ENCODE peak calls at places on chromosomes 16 and 17, in five cellular contexts. L is mammary epithelial cell, Y is Calu3, X is testis, C is GM06990. I is an unnamed sample.
A peak's percentile ranks its signal among the peaks of the same experiment; 100 is the strongest.

GRCh38 chr16:83470406-83470805 is 337.4 kb upstream of the HSBP1 start:
- DNase-seq in L (no peak), C (no peak), X (no peak), Y (no peak), I (no peak)

GRCh38 chr17:14926526-14927122 is 338.5 kb downstream of the PMP22 start:
- DNase-seq in C (no peak), Y (peak; percentile 51), L (peak; percentile 40), X (peak; percentile 74), I (peak; percentile 63)

GRCh38 chr17:43570518-43570928 is 24.4 kb upstream of the ETV4 start:
- DNase-seq in X (no peak), L (peak; percentile 95), Y (no peak), C (no peak), I (no peak)

GRCh38 chr16:85361441-85362118 is 249.3 kb upstream of the CIBAR2 start:
- DNase-seq in Y (no peak), X (peak; percentile 90), C (no peak), L (no peak), I (no peak)

GRCh38 chr17:1153795-1154546 is 25.8 kb downstream of the ABR start:
- DNase-seq in C (no peak), L (peak; percentile 19), X (peak; percentile 76), Y (no peak), I (no peak)

GRCh38 chr17:77909236-77909635 is 49.3 kb upstream of the TNRC6C start:
- DNase-seq in L (no peak), Y (no peak), C (no peak), X (peak; percentile 69), I (no peak)

GRCh38 chr16:84115919-84116719 is 623 bp downstream of the MBTPS1 start:
- DNase-seq in C (no peak), Y (no peak), X (peak; percentile 73), L (peak; percentile 44), I (peak; percentile 73)

GRCh38 chr17:17051380-17051779 is 9.1 kb downstream of the MPRIP start:
- DNase-seq in Y (no peak), C (no peak), X (no peak), L (no peak), I (no peak)

GRCh38 chr16:88976359-88977027 is 514 bp downstream of the CBFA2T3 start:
- DNase-seq in Y (no peak), C (no peak), L (no peak), X (no peak), I (no peak)
- TF ChIP-seq CTCF in Y (no peak), C (no peak), L (no peak), X (no peak), I (no peak)

GRCh38 chr17:40364906-40365305 is 369 bp upstream of the GJD3 start:
- DNase-seq in X (no peak), C (no peak), L (no peak), Y (no peak), I (no peak)

GRCh38 chr17:40363480-40363838 is 1.1 kb downstream of the GJD3 start:
- DNase-seq in L (no peak), X (no peak), Y (no peak), C (no peak), I (no peak)

GRCh38 chr17:40366861-40367518 is 2.5 kb upstream of the GJD3 start:
- DNase-seq in X (no peak), Y (no peak), L (no peak), C (no peak), I (peak; percentile 1)

GRCh38 chr17:40364121-40364861 is at the start of gene GJD3:
- DNase-seq in C (no peak), L (no peak), Y (no peak), X (no peak), I (no peak)

GRCh38 chr17:40366076-40366860 is 1.7 kb upstream of the GJD3 start:
- DNase-seq in Y (no peak), C (no peak), X (no peak), L (no peak), I (no peak)
- TF ChIP-seq CTCF in Y (no peak), C (no peak), X (no peak), L (no peak), I (no peak)

GRCh38 chr17:76353004-76353598 is 615 bp downstream of the PRPSAP1 start:
- DNase-seq in L (peak; percentile 47), X (peak; percentile 27), C (peak; percentile 39), Y (peak; percentile 11), I (peak; percentile 28)

GRCh38 chr17:76351526-76352071 is 2.1 kb downstream of the PRPSAP1 start:
- DNase-seq in X (no peak), L (no peak), C (no peak), Y (no peak), I (no peak)

GRCh38 chr17:76354747-76355310 is 1.1 kb upstream of the PRPSAP1 start:
- DNase-seq in C (no peak), X (no peak), L (no peak), Y (no peak), I (peak; percentile 18)

GRCh38 chr17:76354317-76354729 is 607 bp upstream of the PRPSAP1 start:
- DNase-seq in X (no peak), L (no peak), C (no peak), Y (no peak), I (no peak)

GRCh38 chr17:76353599-76354316 is at the start of gene PRPSAP1:
- DNase-seq in C (peak; percentile 96), X (peak; percentile 94), Y (peak; percentile 87), L (peak; percentile 98), I (peak; percentile 88)
- TF ChIP-seq CTCF in C (no peak), X (peak; percentile 42), Y (peak; percentile 49), L (peak; percentile 5), I (peak; percentile 37)

DNA sequence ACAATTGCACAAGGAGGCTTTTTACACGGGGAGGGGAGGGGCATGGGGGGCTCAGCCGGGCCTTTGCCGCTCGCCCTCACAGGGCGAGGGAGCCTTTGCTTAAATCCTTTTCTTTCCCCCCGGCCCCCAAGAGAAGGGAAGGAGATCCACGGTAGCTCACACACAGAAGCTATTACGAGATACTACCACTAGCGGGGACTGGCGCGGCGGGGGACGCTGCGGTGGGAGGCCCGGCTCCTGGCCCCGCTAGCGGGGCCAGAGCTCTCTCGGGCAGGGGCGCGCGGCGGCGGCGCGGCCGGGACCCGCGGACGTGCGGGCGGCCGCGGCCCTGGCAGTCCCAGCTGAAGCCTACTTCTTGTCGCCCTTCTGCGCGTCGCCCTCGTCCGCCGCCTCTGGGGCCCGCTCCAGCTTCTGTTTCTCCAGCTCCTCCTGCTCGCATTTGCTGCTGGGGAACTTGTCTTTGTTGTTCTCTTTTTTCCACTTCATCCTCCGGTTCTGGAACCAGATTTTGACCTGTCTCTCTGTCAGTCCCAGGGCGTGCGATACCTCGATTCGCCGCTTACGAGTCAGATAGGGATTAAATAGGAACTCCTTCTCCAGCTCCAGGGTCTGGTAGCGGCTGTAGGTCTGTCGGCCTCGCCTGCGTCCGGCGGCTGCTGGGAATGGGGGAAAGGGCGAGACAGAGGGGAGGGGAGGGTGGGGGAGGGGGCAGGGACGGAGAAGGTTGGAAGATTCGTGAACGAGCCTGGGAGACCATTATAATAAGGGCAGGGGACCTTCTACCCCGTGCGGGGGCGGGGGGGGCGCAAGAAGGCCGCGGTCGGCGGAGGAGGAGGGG is 2.0 kb downstream of the HOXB8 start:
- DNase-seq in Y (no peak), C (no peak), L (peak; percentile 34), X (no peak), I (peak; percentile 64)
- TF ChIP-seq CTCF in Y (peak; percentile 44), C (peak; percentile 46), L (no peak), X (no peak), I (peak; percentile 50)

I was measured in activated CD8-positive, alpha-beta T cell treated with anti-CD3 and anti-CD28 coated beads for 36 hours.